ENCODE peak calls at places on chromosomes 13 and 19, in five cellular contexts. K is pancreas, T is MCF 10A, D is cardiac muscle cell, E is WTC11. A is an unnamed sample.

GRCh38 chr13:53151692-53152421 is 123.2 kb downstream of the OLFM4 start:
- DNase-seq in K (peak), D (peak), E (peak), T (peak), A (peak)

GRCh38 chr13:52085416-52085815 is 43.5 kb downstream of the NEK5 start:
- DNase-seq in K (no peak), E (no peak), T (peak), D (no peak), A (no peak)

GRCh38 chr19:31408460-31409124 is 59.4 kb upstream of the TSHZ3 start:
- DNase-seq in E (no peak), D (no peak), K (no peak), T (peak), A (no peak)

GRCh38 chr13:100789481-100789880 is 114.9 kb upstream of the TMTC4 start:
- DNase-seq in T (peak), K (no peak), D (no peak), E (no peak), A (no peak)

GRCh38 chr19:18849838-18850400 is 18.2 kb downstream of the UPF1 start:
- DNase-seq in E (no peak), D (no peak), K (no peak), T (no peak), A (no peak)

GRCh38 chr13:113350065-113350937 is 13.6 kb downstream of the GRTP1 start:
- DNase-seq in D (no peak), E (no peak), T (no peak), K (no peak), A (no peak)

GRCh38 chr13:41613984-41614581 is 156.7 kb downstream of the RGCC start:
- DNase-seq in E (no peak), D (no peak), K (no peak), T (peak), A (no peak)

GRCh38 chr13:78160793-78161192 is 242.2 kb upstream of the EDNRB start:
- DNase-seq in T (peak), K (no peak), E (no peak), D (no peak), A (no peak)

GRCh38 chr19:46081928-46082727 is 41.3 kb upstream of the IGFL4 start:
- DNase-seq in D (peak), K (no peak), E (no peak), T (peak), A (peak)

GRCh38 chr19:45879055-45879454 is 6.9 kb downstream of the IRF2BP1 start:
- DNase-seq in D (no peak), E (no peak), K (no peak), T (no peak), A (no peak)

GRCh38 chr13:46799139-46799538 is 2.2 kb upstream of the ESD start:
- DNase-seq in D (no peak), K (no peak), E (no peak), T (no peak), A (no peak)

GRCh38 chr13:107301724-107302374 is 733.9 kb upstream of the ARGLU1 start:
- DNase-seq in E (no peak), K (no peak), D (peak), T (peak), A (no peak)

GRCh38 chr19:15551183-15552004 is 43.1 kb downstream of the CYP4F22 start:
- DNase-seq in K (peak), D (no peak), T (no peak), E (peak), A (peak)

GRCh38 chr19:23882493-23882892 is 32.2 kb upstream of the ZNF726 start:
- DNase-seq in D (no peak), E (no peak), T (no peak), K (peak), A (peak)

GRCh38 chr13:111251646-111252448 is 68.6 kb upstream of the TEX29 start:
- DNase-seq in T (no peak), E (no peak), D (peak), K (no peak), A (no peak)
- TF ChIP-seq CTCF in T (no peak), E (no peak), D (no peak), K (no peak), A (no peak)

GRCh38 chr19:29670255-29670654 is 5.0 kb downstream of the PLEKHF1 start:
- DNase-seq in T (no peak), D (no peak), K (no peak), E (no peak), A (no peak)

GRCh38 chr19:29667941-29668340 is 2.7 kb downstream of the PLEKHF1 start:
- DNase-seq in E (no peak), K (no peak), D (no peak), T (no peak), A (no peak)

GRCh38 chr19:29667390-29667783 is 2.1 kb downstream of the PLEKHF1 start:
- DNase-seq in E (no peak), D (no peak), T (no peak), K (no peak), A (no peak)

GRCh38 chr19:29666634-29667389 is 1.6 kb downstream of the PLEKHF1 start:
- DNase-seq in T (no peak), D (peak), K (peak), E (peak), A (no peak)

DNA sequence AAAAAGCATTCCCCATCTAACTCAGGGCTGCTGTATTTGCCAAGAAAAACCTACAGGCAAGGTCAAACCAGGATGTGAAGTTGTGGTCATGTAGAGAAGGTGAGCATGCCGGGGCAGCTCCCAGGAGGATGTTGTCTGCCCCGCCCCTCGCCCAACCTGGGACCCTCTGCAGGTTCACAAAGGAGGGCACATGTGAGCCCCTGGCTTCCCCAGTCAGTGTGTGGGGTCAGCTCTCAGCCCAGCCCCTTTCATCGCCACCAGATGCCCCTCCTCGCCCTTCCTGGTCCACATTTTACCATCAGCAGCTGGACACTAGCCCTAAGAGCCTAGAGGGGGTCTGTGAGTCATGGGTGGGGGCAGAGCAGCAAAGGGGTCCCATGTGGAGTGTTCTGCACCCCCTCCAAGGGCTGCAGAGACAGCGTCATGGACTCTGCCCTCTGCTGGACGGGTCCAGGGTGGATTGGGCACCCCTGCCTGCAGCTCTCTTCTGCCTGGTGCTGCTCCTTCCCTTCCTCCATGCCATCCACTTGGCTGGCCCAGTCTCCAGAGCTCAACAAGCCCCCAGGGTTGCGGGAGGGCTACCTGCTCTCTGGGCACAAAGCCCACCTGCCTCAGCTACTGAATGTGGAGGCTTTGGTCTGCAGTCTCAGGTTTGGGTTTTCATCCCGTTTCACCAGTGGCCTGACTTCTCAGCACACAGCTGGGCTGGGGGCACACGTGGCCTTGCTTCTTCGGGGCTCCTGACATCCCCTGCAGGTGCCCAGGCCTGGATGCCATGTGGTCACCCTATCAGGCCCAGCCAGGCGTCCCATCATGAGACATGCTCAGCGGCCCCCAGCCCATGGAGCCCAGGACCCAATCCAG is 3.7 kb downstream of the PLEKHF1 start:
- DNase-seq in T (no peak), K (no peak), D (no peak), E (peak), A (no peak)
- TF ChIP-seq CTCF in T (peak), K (no peak), D (peak), E (no peak), A (no peak)

DNA sequence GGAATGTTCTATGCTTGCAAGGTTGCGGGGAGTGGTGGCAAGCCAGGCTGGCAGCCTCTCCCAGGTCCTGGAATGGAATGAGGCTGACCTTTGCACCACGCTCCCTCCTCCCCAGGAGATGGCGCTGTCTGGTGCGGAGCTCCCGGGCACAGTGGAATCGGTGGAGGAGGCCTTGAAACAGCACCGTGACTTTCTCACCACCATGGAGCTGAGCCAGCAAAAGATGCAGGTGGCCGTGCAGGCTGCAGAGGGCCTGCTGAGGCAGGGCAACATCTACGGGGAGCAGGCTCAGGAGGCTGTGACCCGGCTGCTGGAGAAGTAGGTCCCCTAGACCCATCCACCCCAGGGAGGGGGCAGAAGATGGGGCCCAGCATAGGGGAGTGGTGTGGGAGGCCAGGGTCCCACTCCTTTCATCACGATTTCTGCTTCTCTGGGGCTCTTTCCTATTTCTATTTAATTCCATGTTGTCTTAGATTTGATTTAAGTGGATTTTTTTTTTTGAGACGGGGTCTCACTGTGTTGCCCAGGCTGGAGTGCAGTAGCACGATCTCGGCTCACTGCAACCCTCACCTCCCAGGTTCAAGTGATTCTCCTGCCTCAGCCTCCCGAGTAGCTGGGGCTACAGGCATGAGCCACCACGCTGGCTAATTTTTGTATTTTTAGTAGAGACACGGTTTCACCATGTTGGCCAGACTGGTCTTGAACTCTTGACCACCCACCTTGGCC is 53.2 kb upstream of the SHKBP1 start:
- DNase-seq in E (peak), D (peak), T (peak), K (peak), A (peak)
- TF ChIP-seq CTCF in E (peak), D (peak), T (peak), K (peak), A (peak)

GRCh38 chr19:53808710-53809125 is 15.4 kb downstream of the NLRP12 start:
- DNase-seq in E (peak), K (no peak), D (peak), T (peak), A (peak)
- TF ChIP-seq CTCF in E (no peak), K (peak), D (peak), T (peak), A (peak)

GRCh38 chr13:109783447-109783814 is 3.0 kb downstream of the IRS2 start:
- DNase-seq in E (peak), D (no peak), T (no peak), K (peak), A (no peak)

GRCh38 chr13:109785892-109786450 is 412 bp downstream of the IRS2 start:
- DNase-seq in D (no peak), E (no peak), K (no peak), T (no peak), A (no peak)

GRCh38 chr13:109783815-109784589 is 2.4 kb downstream of the IRS2 start:
- DNase-seq in T (no peak), D (no peak), K (peak), E (peak), A (no peak)

GRCh38 chr13:109785141-109785891 is 1.1 kb downstream of the IRS2 start:
- DNase-seq in D (peak), K (peak), T (peak), E (peak), A (no peak)

GRCh38 chr13:109784590-109785140 is 1.7 kb downstream of the IRS2 start:
- DNase-seq in K (peak), T (peak), E (peak), D (peak), A (peak)
- TF ChIP-seq CTCF in K (peak), T (peak), E (peak), D (peak), A (no peak)

DNA sequence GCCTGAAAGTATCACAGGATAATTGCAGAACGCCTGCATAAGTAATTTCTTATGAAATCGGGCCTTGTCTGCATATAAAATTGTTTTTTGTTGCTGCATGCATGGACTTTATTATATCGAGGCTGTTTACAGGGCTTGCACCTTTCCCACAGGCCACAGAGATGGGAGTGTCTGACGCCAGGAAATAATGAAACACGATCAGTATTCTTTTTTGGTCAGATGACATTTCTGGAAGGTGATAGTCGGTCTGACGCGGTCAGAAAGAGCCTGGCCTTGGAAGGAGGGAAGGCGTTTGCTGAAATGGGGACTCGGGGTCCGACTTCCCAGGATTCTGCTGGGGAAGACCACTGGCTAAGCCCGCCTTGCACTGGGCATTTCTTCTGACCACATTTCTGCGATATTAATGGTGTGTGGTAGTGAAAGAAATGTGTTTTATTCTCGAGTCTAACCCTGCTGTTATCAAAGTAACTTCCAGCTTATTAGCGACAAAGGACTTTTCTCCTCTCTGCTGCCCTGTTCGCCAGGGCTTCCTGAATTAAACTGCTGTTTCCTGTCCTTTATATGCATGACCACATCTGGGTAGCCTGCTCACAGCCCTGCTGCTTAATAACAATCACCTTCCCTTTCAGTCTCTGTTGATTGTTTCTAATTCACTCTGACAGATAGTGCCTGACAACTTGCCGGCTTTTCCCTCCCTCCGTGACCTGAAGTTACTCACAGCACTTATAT is 11.6 kb upstream of the ZNF536 start:
- DNase-seq in T (no peak), D (no peak), E (no peak), K (no peak), A (no peak)
- TF ChIP-seq CTCF in T (no peak), D (no peak), E (no peak), K (no peak), A (no peak)

DNA sequence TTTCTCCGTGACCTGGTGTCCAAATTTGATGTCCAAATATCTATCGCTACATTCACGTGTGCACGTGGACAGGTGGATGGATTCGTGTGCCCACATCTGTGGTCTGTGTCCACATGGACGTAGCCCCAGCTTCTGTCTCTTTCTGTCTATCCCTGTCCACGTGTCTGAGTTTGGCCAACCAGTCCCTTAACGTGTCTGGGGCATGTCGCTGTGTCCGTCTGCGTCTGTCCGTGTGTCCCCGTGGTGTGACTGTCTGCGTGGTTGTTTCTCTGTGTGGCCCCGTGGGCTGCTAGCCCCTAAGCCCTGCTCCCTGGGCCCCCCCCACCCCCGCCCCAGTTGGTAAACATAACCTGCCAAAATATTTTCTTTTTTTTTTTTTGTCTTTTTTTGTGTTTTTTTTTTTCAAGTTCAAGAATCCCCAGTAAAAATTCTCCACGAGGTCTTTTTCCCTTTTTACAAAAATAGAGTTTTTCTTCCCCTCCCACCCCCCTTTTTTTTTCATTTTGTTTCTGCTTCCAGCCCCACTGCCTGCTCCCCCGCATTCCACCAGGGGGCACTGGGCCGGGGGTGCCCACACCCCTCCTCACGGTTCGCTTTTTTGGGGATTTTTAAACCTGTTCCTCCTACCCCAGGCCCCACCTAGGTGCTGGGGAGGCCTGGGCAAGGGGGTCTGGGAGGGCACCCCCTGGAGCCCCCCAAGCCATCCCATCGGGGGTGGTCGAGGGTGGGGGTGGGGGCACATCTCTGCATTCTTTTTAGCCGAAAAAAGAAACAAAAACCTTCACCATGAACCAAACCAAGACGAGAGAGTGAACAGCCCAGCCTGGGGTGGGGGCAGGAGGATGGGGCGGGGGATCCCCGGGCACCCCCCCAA is 18.3 kb downstream of the PRKCSH start:
- DNase-seq in D (no peak), E (peak), T (no peak), K (no peak), A (no peak)
- TF ChIP-seq CTCF in D (peak), E (peak), T (peak), K (no peak), A (peak)